ENCODE peak calls at places on chromosome 4, in six cellular contexts. V, T, S, I, A and L are unnamed samples.

GRCh38 chr4:1055721-1056590 is 44.5 kb downstream of the FGFRL1 start:
- DNase-seq in V (no peak), T (peak; percentile 64), S (no peak), I (peak; percentile 84), A (no peak), L (peak; percentile 67)

GRCh38 chr4:2254665-2255500 is 7.0 kb downstream of the MXD4 start:
- DNase-seq in V (peak; percentile 80), T (no peak), S (no peak), I (peak; percentile 64), A (no peak), L (peak; percentile 53)

GRCh38 chr4:102501635-102502382 is 650 bp downstream of the NFKB1 start:
- DNase-seq in V (peak; percentile 70), T (peak; percentile 81), S (peak; percentile 77), I (peak; percentile 94), A (peak; percentile 65), L (peak; percentile 86)

GRCh38 chr4:183249854-183250253 is 70.2 kb downstream of the CLDN22 start:
- DNase-seq in V (no peak), T (peak; percentile 51), S (peak; percentile 37), I (no peak), A (peak; percentile 35), L (no peak)

GRCh38 chr4:153265311-153266047 is 61.2 kb downstream of the TRIM2 start:
- DNase-seq in V (no peak), T (no peak), S (no peak), I (no peak), A (no peak), L (no peak)

GRCh38 chr4:142411993-142412392 is 434.1 kb downstream of the INPP4B start:
- DNase-seq in V (no peak), T (no peak), S (no peak), I (no peak), A (no peak), L (no peak)

GRCh38 chr4:110484767-110485166 is 8.8 kb downstream of the ENPEP start:
- DNase-seq in V (no peak), T (peak; percentile 5), S (no peak), I (no peak), A (no peak), L (no peak)

GRCh38 chr4:81504685-81505598 is 33.2 kb upstream of the RASGEF1B start:
- DNase-seq in V (no peak), T (peak; percentile 42), S (no peak), I (peak; percentile 91), A (no peak), L (peak; percentile 74)

GRCh38 chr4:4323705-4324534 is 33.9 kb downstream of the ZBTB49 start:
- DNase-seq in V (no peak), T (no peak), S (no peak), I (peak; percentile 12), A (peak; percentile 38), L (peak; percentile 19)

GRCh38 chr4:142773505-142773904 is 72.6 kb downstream of the INPP4B start:
- DNase-seq in V (no peak), T (no peak), S (no peak), I (no peak), A (no peak), L (no peak)

GRCh38 chr4:39495446-39496208 is 31.6 kb downstream of the UGDH start:
- DNase-seq in V (no peak), T (no peak), S (no peak), I (no peak), A (no peak), L (no peak)

GRCh38 chr4:3773552-3774001 is 7.4 kb downstream of the ADRA2C start:
- DNase-seq in V (peak; percentile 57), T (no peak), S (no peak), I (no peak), A (no peak), L (no peak)

GRCh38 chr4:7831330-7831729 is 108.3 kb downstream of the AFAP1 start:
- DNase-seq in V (no peak), T (no peak), S (no peak), I (no peak), A (no peak), L (no peak)

GRCh38 chr4:139975830-139976272 is 178.1 kb downstream of the MAML3 start:
- DNase-seq in V (no peak), T (peak; percentile 27), S (no peak), I (no peak), A (no peak), L (no peak)

GRCh38 chr4:153154010-153154975 is 50.0 kb upstream of the TRIM2 start:
- DNase-seq in V (no peak), T (no peak), S (peak; percentile 52), I (no peak), A (no peak), L (no peak)

GRCh38 chr4:48139688-48140087 is 5.6 kb upstream of the TXK start:
- DNase-seq in V (no peak), T (no peak), S (no peak), I (no peak), A (no peak), L (no peak)

GRCh38 chr4:161581262-161581661 is 582.5 kb downstream of the FSTL5 start:
- DNase-seq in V (no peak), T (no peak), S (no peak), I (no peak), A (no peak), L (no peak)

GRCh38 chr4:80137631-80138030 is 59.7 kb upstream of the PRDM8 start:
- DNase-seq in V (no peak), T (no peak), S (no peak), I (no peak), A (no peak), L (no peak)

GRCh38 chr4:41505161-41505653 is 32.8 kb upstream of the LIMCH1 start:
- DNase-seq in V (peak; percentile 15), T (no peak), S (peak; percentile 33), I (no peak), A (no peak), L (no peak)

GRCh38 chr4:14916554-14917304 is 85.6 kb upstream of the CPEB2 start:
- DNase-seq in V (no peak), T (no peak), S (no peak), I (no peak), A (no peak), L (no peak)

GRCh38 chr4:89751416-89751815 is 85.5 kb downstream of the SNCA start:
- DNase-seq in V (no peak), T (no peak), S (no peak), I (no peak), A (no peak), L (no peak)

GRCh38 chr4:181685911-181686310 is 557.3 kb upstream of the TENM3 start:
- DNase-seq in V (no peak), T (no peak), S (no peak), I (no peak), A (no peak), L (no peak)

GRCh38 chr4:6562931-6563901 is 11.8 kb upstream of the MAN2B2 start:
- DNase-seq in V (no peak), T (no peak), S (no peak), I (no peak), A (no peak), L (no peak)

GRCh38 chr4:53942712-53943111 is 121.7 kb downstream of the CHIC2 start:
- DNase-seq in V (no peak), T (no peak), S (no peak), I (no peak), A (no peak), L (no peak)

GRCh38 chr4:55184600-55185523 is 59.5 kb upstream of the KDR start:
- DNase-seq in V (no peak), T (peak; percentile 37), S (no peak), I (no peak), A (no peak), L (no peak)

GRCh38 chr4:122364700-122365404 is 14.0 kb upstream of the ADAD1 start:
- DNase-seq in V (no peak), T (no peak), S (no peak), I (peak; percentile 59), A (no peak), L (no peak)

GRCh38 chr4:68129793-68130192 is at the start of gene TMPRSS11F:
- DNase-seq in V (no peak), T (no peak), S (no peak), I (no peak), A (no peak), L (no peak)

GRCh38 chr4:31592293-31592692 is 872.1 kb downstream of the PCDH7 start:
- DNase-seq in V (no peak), T (no peak), S (no peak), I (no peak), A (no peak), L (no peak)

GRCh38 chr4:2662598-2662997 is 93.5 kb downstream of the TNIP2 start:
- DNase-seq in V (no peak), T (no peak), S (no peak), I (no peak), A (no peak), L (no peak)

GRCh38 chr4:173041482-173041881 is 127.1 kb upstream of the GALNT7 start:
- DNase-seq in V (no peak), T (no peak), S (no peak), I (no peak), A (no peak), L (no peak)

GRCh38 chr4:72945719-72946336 is 123.7 kb downstream of the COX18 start:
- DNase-seq in V (no peak), T (no peak), S (no peak), I (no peak), A (no peak), L (no peak)